ENCODE peak calls at places on chromosome 18, in ten cellular contexts. B is M059J, E is upper lobe of right lung, I is NCI-H510A treated with DMSO at 0.1 percent for 48 hours, J is GM19239, R is BE2C, L is pancreas, G is right cardiac atrium, V is fibroblast of the aortic adventitia, P is GF-D8. A is an unnamed sample.

GRCh38 chr18:43917487-43917886 is 640.2 kb upstream of the SYT4 start:
- DNase-seq in B (no peak), E (no peak), I (no peak), J (no peak), R (no peak), L (no peak), G (no peak), V (no peak), P (no peak), A (no peak)

GRCh38 chr18:55031164-55031563 is 71.9 kb upstream of the CCDC68 start:
- DNase-seq in B (no peak), E (no peak), I (no peak), J (no peak), R (no peak), L (no peak), G (no peak), V (no peak), P (no peak), A (no peak)

GRCh38 chr18:10072659-10073309 is 159.0 kb downstream of the VAPA start:
- DNase-seq in B (peak; percentile 85), E (no peak), I (no peak), J (no peak), R (no peak), L (no peak), G (no peak), V (peak; percentile 28), P (no peak), A (no peak)

GRCh38 chr18:45521151-45521550 is 94.1 kb upstream of the SLC14A2 start:
- DNase-seq in B (peak; percentile 68), E (no peak), I (no peak), J (no peak), R (no peak), L (no peak), G (no peak), V (peak; percentile 84), P (no peak), A (peak; percentile 9)

GRCh38 chr18:37460616-37461015 is 105.0 kb downstream of the CELF4 start:
- DNase-seq in B (no peak), E (no peak), I (no peak), J (no peak), R (no peak), L (no peak), G (no peak), V (no peak), P (no peak), A (peak; percentile 57)

GRCh38 chr18:45270289-45270771 is 344.9 kb upstream of the SLC14A2 start:
- DNase-seq in B (peak; percentile 26), E (no peak), I (no peak), J (no peak), R (no peak), L (no peak), G (no peak), V (peak; percentile 48), P (no peak), A (no peak)

GRCh38 chr18:27298215-27298804 is 113.2 kb upstream of the CHST9 start:
- DNase-seq in B (peak; percentile 7), E (no peak), I (no peak), J (no peak), R (no peak), L (no peak), G (no peak), V (no peak), P (no peak), A (no peak)

GRCh38 chr18:77009675-77010074 is 122.9 kb downstream of the MBP start:
- DNase-seq in B (no peak), E (no peak), I (no peak), J (no peak), R (no peak), L (no peak), G (no peak), V (no peak), P (no peak), A (no peak)

GRCh38 chr18:69109686-69110085 is 291.0 kb upstream of the DOK6 start:
- DNase-seq in B (peak; percentile 28), E (no peak), I (no peak), J (no peak), R (no peak), L (no peak), G (no peak), V (no peak), P (no peak), A (no peak)

GRCh38 chr18:35073186-35074105 is 32.2 kb downstream of the MAPRE2 start:
- DNase-seq in B (peak; percentile 34), E (no peak), I (no peak), J (no peak), R (no peak), L (no peak), G (no peak), V (peak; percentile 68), P (no peak), A (no peak)

GRCh38 chr18:48541026-48541746 is 2.4 kb downstream of the CTIF start:
- DNase-seq in B (peak; percentile 84), E (peak; percentile 89), I (peak; percentile 43), J (peak; percentile 31), R (peak; percentile 70), L (peak; percentile 65), G (peak; percentile 93), V (peak; percentile 80), P (peak; percentile 26), A (peak; percentile 88)

GRCh38 chr18:76405761-76406356 is 89.2 kb downstream of the ZNF516 start:
- DNase-seq in B (peak; percentile 42), E (no peak), I (peak; percentile 37), J (peak; percentile 44), R (no peak), L (no peak), G (peak; percentile 79), V (peak; percentile 60), P (no peak), A (peak; percentile 47)

GRCh38 chr18:3869848-3870247 is 419.9 kb downstream of the TGIF1 start:
- DNase-seq in B (peak; percentile 43), E (no peak), I (peak; percentile 81), J (no peak), R (no peak), L (no peak), G (no peak), V (peak; percentile 86), P (peak; percentile 18), A (peak; percentile 58)

GRCh38 chr18:37207343-37207742 is 358.3 kb downstream of the CELF4 start:
- DNase-seq in B (no peak), E (no peak), I (no peak), J (no peak), R (no peak), L (no peak), G (no peak), V (no peak), P (no peak), A (no peak)

GRCh38 chr18:75923169-75923568 is 495.7 kb upstream of the SMIM21 start:
- DNase-seq in B (peak; percentile 77), E (peak; percentile 71), I (no peak), J (no peak), R (no peak), L (peak; percentile 77), G (peak; percentile 81), V (peak; percentile 49), P (no peak), A (peak; percentile 72)

GRCh38 chr18:41974661-41975286 is 19.7 kb downstream of the PIK3C3 start:
- DNase-seq in B (no peak), E (no peak), I (no peak), J (no peak), R (no peak), L (no peak), G (no peak), V (no peak), P (no peak), A (no peak)

GRCh38 chr18:3012306-3012919 is 531 bp downstream of the LPIN2 start:
- DNase-seq in B (peak; percentile 21), E (peak; percentile 80), I (no peak), J (no peak), R (no peak), L (peak; percentile 37), G (peak; percentile 82), V (no peak), P (peak; percentile 23), A (peak; percentile 39)

GRCh38 chr18:76256897-76257500 is 238.0 kb downstream of the ZNF516 start:
- DNase-seq in B (peak; percentile 30), E (no peak), I (peak; percentile 71), J (no peak), R (peak; percentile 10), L (no peak), G (no peak), V (peak; percentile 80), P (no peak), A (peak; percentile 53)

GRCh38 chr18:48004577-48004976 is 74.1 kb upstream of the SMAD2 start:
- DNase-seq in B (peak; percentile 46), E (no peak), I (no peak), J (no peak), R (no peak), L (no peak), G (no peak), V (no peak), P (no peak), A (no peak)

GRCh38 chr18:8854962-8855361 is 149.6 kb downstream of the MTCL1 start:
- DNase-seq in B (no peak), E (no peak), I (no peak), J (no peak), R (no peak), L (no peak), G (no peak), V (no peak), P (no peak), A (no peak)

GRCh38 chr18:32286749-32287148 is 96.9 kb downstream of the MEP1B start:
- DNase-seq in B (no peak), E (no peak), I (no peak), J (no peak), R (no peak), L (no peak), G (no peak), V (peak; percentile 4), P (no peak), A (no peak)

GRCh38 chr18:79814373-79814772 is 16.6 kb downstream of the KCNG2 start:
- DNase-seq in B (no peak), E (no peak), I (no peak), J (no peak), R (no peak), L (no peak), G (no peak), V (no peak), P (no peak), A (no peak)

GRCh38 chr18:48806551-48807261 is 144.1 kb downstream of the SMAD7 start:
- DNase-seq in B (no peak), E (peak; percentile 54), I (no peak), J (no peak), R (no peak), L (no peak), G (peak; percentile 84), V (peak; percentile 54), P (no peak), A (peak; percentile 70)

GRCh38 chr18:39685303-39685902 is 2119.8 kb upstream of the CELF4 start:
- DNase-seq in B (no peak), E (no peak), I (peak; percentile 30), J (no peak), R (no peak), L (no peak), G (no peak), V (no peak), P (no peak), A (no peak)

GRCh38 chr18:59537581-59537980 is 159.6 kb downstream of the CCBE1 start:
- DNase-seq in B (no peak), E (no peak), I (no peak), J (no peak), R (no peak), L (no peak), G (no peak), V (no peak), P (no peak), A (no peak)

GRCh38 chr18:25047421-25047820 is 304.5 kb downstream of the ZNF521 start:
- DNase-seq in B (no peak), E (no peak), I (no peak), J (no peak), R (no peak), L (no peak), G (no peak), V (no peak), P (no peak), A (no peak)

GRCh38 chr18:28065031-28065792 is 111.7 kb downstream of the CDH2 start:
- DNase-seq in B (peak; percentile 95), E (no peak), I (no peak), J (no peak), R (no peak), L (no peak), G (no peak), V (peak; percentile 95), P (no peak), A (peak; percentile 72)

GRCh38 chr18:22999647-23000046 is 66.5 kb downstream of the RBBP8 start:
- DNase-seq in B (no peak), E (no peak), I (no peak), J (no peak), R (no peak), L (no peak), G (no peak), V (no peak), P (no peak), A (no peak)